ENCODE peak calls at places on chromosomes 5 and 9, in ten cellular contexts. Y is tibial artery, C is HepG2, Q is BE2C, O is esophagus squamous epithelium, A is A673, P is hepatocyte, E is endodermal cell, B is breast epithelium, I is stomach. U is an unnamed sample.

GRCh38 chr9:132032584-132032945 is 47.1 kb downstream of the MED27 start:
- DNase-seq in Y (no peak), C (no peak), Q (no peak), O (no peak), A (peak; percentile 40), P (no peak), E (peak; percentile 77), B (no peak), I (no peak), U (peak; percentile 37)

GRCh38 chr9:134234001-134234660 is 69.8 kb upstream of the RNU6ATAC start:
- DNase-seq in Y (no peak), C (no peak), Q (no peak), O (no peak), A (no peak), P (no peak), E (no peak), B (peak; percentile 78), I (no peak), U (peak; percentile 61)

GRCh38 chr5:35364350-35364749 is 134.1 kb upstream of the PRLR start:
- DNase-seq in Y (peak; percentile 41), C (no peak), Q (no peak), O (no peak), A (no peak), P (no peak), E (no peak), B (no peak), I (no peak), U (no peak)

GRCh38 chr5:20166496-20166895 is 178.5 kb upstream of the CDH18 start:
- DNase-seq in Y (no peak), C (no peak), Q (peak; percentile 8), O (no peak), A (no peak), P (no peak), E (no peak), B (no peak), I (no peak), U (no peak)

GRCh38 chr9:107807183-107807582 is 317.6 kb upstream of the KLF4 start:
- DNase-seq in Y (no peak), C (no peak), Q (no peak), O (no peak), A (no peak), P (no peak), E (no peak), B (no peak), I (no peak), U (no peak)

GRCh38 chr9:86827893-86828292 is 119.4 kb downstream of the GAS1 start:
- DNase-seq in Y (no peak), C (no peak), Q (no peak), O (no peak), A (no peak), P (peak; percentile 49), E (no peak), B (no peak), I (no peak), U (no peak)

GRCh38 chr9:89492586-89492985 is 5.3 kb downstream of the SEMA4D start:
- DNase-seq in Y (no peak), C (no peak), Q (no peak), O (no peak), A (no peak), P (no peak), E (no peak), B (no peak), I (no peak), U (no peak)

GRCh38 chr9:3875371-3876132 is 349.8 kb upstream of the RFX3 start:
- DNase-seq in Y (no peak), C (no peak), Q (no peak), O (no peak), A (peak; percentile 44), P (no peak), E (no peak), B (no peak), I (no peak), U (no peak)

GRCh38 chr5:168908207-168908606 is 329.0 kb upstream of the PANK3 start:
- DNase-seq in Y (no peak), C (no peak), Q (no peak), O (no peak), A (no peak), P (peak; percentile 29), E (no peak), B (no peak), I (no peak), U (no peak)

GRCh38 chr5:10595678-10596309 is 31.9 kb downstream of the ANKRD33B start:
- DNase-seq in Y (peak; percentile 51), C (peak; percentile 24), Q (no peak), O (no peak), A (peak; percentile 59), P (peak; percentile 69), E (no peak), B (peak; percentile 46), I (no peak), U (peak; percentile 15)

GRCh38 chr5:10459080-10460055 is 17.7 kb downstream of the ROPN1L start:
- DNase-seq in Y (no peak), C (no peak), Q (no peak), O (no peak), A (no peak), P (no peak), E (peak; percentile 45), B (no peak), I (no peak), U (no peak)

GRCh38 chr5:58860680-58861079 is 277.8 kb downstream of the RAB3C start:
- DNase-seq in Y (no peak), C (no peak), Q (no peak), O (no peak), A (no peak), P (no peak), E (no peak), B (no peak), I (no peak), U (no peak)

GRCh38 chr5:140767444-140767843 is 18.5 kb upstream of the PCDHA1 start:
- DNase-seq in Y (no peak), C (no peak), Q (no peak), O (no peak), A (no peak), P (no peak), E (no peak), B (no peak), I (no peak), U (no peak)

GRCh38 chr5:140764177-140765020 is 21.5 kb upstream of the PCDHA1 start:
- DNase-seq in Y (no peak), C (no peak), Q (no peak), O (no peak), A (no peak), P (no peak), E (no peak), B (no peak), I (no peak), U (no peak)
- H3K9me3 ChIP-seq in Y (peaks cover 96% of the 10 kb centered on the region), C (peaks cover 86% of the 10 kb centered on the region), Q (no peaks in the 10 kb centered on the region), O (no peaks in the 10 kb centered on the region), A (peaks cover 65% of the 10 kb centered on the region), P (peaks cover 25% of the 10 kb centered on the region), E (peaks cover 79% of the 10 kb centered on the region), B (peaks cover 99% of the 10 kb centered on the region), I (peaks cover 98% of the 10 kb centered on the region), U (no peaks in the 10 kb centered on the region)

GRCh38 chr9:124038239-124038638 is 26.7 kb downstream of the LHX2 start:
- DNase-seq in Y (no peak), C (no peak), Q (no peak), O (no peak), A (no peak), P (no peak), E (no peak), B (no peak), I (no peak), U (no peak)

GRCh38 chr9:124040935-124041816 is 29.6 kb downstream of the LHX2 start:
- DNase-seq in Y (no peak), C (no peak), Q (peak; percentile 63), O (no peak), A (no peak), P (peak; percentile 63), E (peak; percentile 88), B (no peak), I (peak; percentile 65), U (peak; percentile 72)

GRCh38 chr9:124040186-124040920 is 28.8 kb downstream of the LHX2 start:
- DNase-seq in Y (no peak), C (no peak), Q (no peak), O (no peak), A (no peak), P (no peak), E (no peak), B (no peak), I (no peak), U (no peak)

GRCh38 chr9:124037790-124038189 is 26.2 kb downstream of the LHX2 start:
- DNase-seq in Y (no peak), C (no peak), Q (no peak), O (no peak), A (no peak), P (no peak), E (peak; percentile 68), B (no peak), I (no peak), U (no peak)

GRCh38 chr9:124038790-124039633 is 27.4 kb downstream of the LHX2 start:
- DNase-seq in Y (no peak), C (no peak), Q (no peak), O (no peak), A (no peak), P (no peak), E (no peak), B (no peak), I (no peak), U (no peak)
- TF ChIP-seq CTCF in Y (no peak), C (peak; percentile 34), Q (peak; percentile 32), O (no peak), A (no peak), P (no peak), E (peak; percentile 47), B (no peak), I (no peak), U (no peak)

GRCh38 chr5:131575660-131576227 is 59.3 kb downstream of the RAPGEF6 start:
- DNase-seq in Y (no peak), C (no peak), Q (no peak), O (no peak), A (no peak), P (no peak), E (no peak), B (no peak), I (no peak), U (no peak)
- H3K9me3 ChIP-seq in Y (no peaks in the 10 kb centered on the region), C (peaks cover 39% of the 10 kb centered on the region), Q (no peaks in the 10 kb centered on the region), O (no peaks in the 10 kb centered on the region), A (no peaks in the 10 kb centered on the region), P (no peaks in the 10 kb centered on the region), E (peaks cover 4% of the 10 kb centered on the region), B (no peaks in the 10 kb centered on the region), I (no peaks in the 10 kb centered on the region), U (no peaks in the 10 kb centered on the region)

GRCh38 chr5:109533847-109534272 is 124.1 kb upstream of the PJA2 start:
- DNase-seq in Y (no peak), C (no peak), Q (peak; percentile 23), O (no peak), A (no peak), P (no peak), E (no peak), B (no peak), I (no peak), U (no peak)

GRCh38 chr5:109529987-109530386 is 120.2 kb upstream of the PJA2 start:
- DNase-seq in Y (no peak), C (no peak), Q (no peak), O (no peak), A (no peak), P (no peak), E (no peak), B (no peak), I (no peak), U (no peak)

GRCh38 chr5:109531262-109531661 is 121.5 kb upstream of the PJA2 start:
- DNase-seq in Y (no peak), C (no peak), Q (no peak), O (no peak), A (no peak), P (no peak), E (no peak), B (no peak), I (no peak), U (no peak)

GRCh38 chr5:109529520-109529919 is 119.7 kb upstream of the PJA2 start:
- DNase-seq in Y (peak; percentile 31), C (no peak), Q (no peak), O (no peak), A (no peak), P (no peak), E (no peak), B (no peak), I (peak; percentile 31), U (no peak)

GRCh38 chr5:109532773-109533364 is 123.1 kb upstream of the PJA2 start:
- DNase-seq in Y (no peak), C (no peak), Q (no peak), O (no peak), A (no peak), P (no peak), E (no peak), B (no peak), I (no peak), U (no peak)
- TF ChIP-seq CTCF in Y (no peak), C (no peak), Q (no peak), O (no peak), A (no peak), P (no peak), E (no peak), B (no peak), I (no peak), U (no peak)

U was measured in pancreas.